ENCODE peak calls at places on chromosomes 1 and 21, in four cellular contexts. One of them, this sample, is unnamed.

GRCh38 chr1:198153804-198154203 is 3.0 kb upstream of the NEK7 start:
- DNase-seq in A549: no peak
- DNase-seq in K562: no peak
- DNase-seq in HepG2: no peak
- DNase-seq in this sample: no peak

GRCh38 chr1:26097696-26098095 is 13.9 kb upstream of the PDIK1L start:
- DNase-seq in A549: peak
- DNase-seq in K562: no peak
- DNase-seq in HepG2: no peak
- DNase-seq in this sample: no peak

GRCh38 chr1:218524986-218525385 is 179.8 kb downstream of the TGFB2 start:
- DNase-seq in A549: no peak
- DNase-seq in K562: no peak
- DNase-seq in HepG2: no peak
- DNase-seq in this sample: no peak

GRCh38 chr1:201366696-201367095 is 10.8 kb downstream of the TNNT2 start:
- DNase-seq in A549: no peak
- DNase-seq in K562: no peak
- DNase-seq in HepG2: no peak
- DNase-seq in this sample: no peak

GRCh38 chr1:15550573-15550972 is 23.9 kb downstream of the DNAJC16 start:
- DNase-seq in HepG2: no peak
- DNase-seq in K562: no peak
- DNase-seq in A549: no peak
- DNase-seq in this sample: no peak

GRCh38 chr1:8424539-8425116 is 106.7 kb downstream of the SLC45A1 start:
- DNase-seq in K562: no peak
- DNase-seq in A549: peak
- DNase-seq in HepG2: no peak
- DNase-seq in this sample: peak

GRCh38 chr1:11147371-11147770 is 41.8 kb upstream of the ANGPTL7 start:
- DNase-seq in HepG2: no peak
- DNase-seq in K562: no peak
- DNase-seq in A549: no peak
- DNase-seq in this sample: no peak

GRCh38 chr21:44914176-44914874 is 6.4 kb downstream of the ITGB2 start:
- DNase-seq in A549: no peak
- DNase-seq in K562: no peak
- DNase-seq in HepG2: peak
- DNase-seq in this sample: no peak

GRCh38 chr1:87717167-87717670 is 388.5 kb downstream of the LMO4 start:
- DNase-seq in K562: no peak
- DNase-seq in A549: no peak
- DNase-seq in HepG2: no peak
- DNase-seq in this sample: no peak

GRCh38 chr21:24844672-24845071 is 762.6 kb downstream of the MRPL39 start:
- DNase-seq in HepG2: no peak
- DNase-seq in A549: no peak
- DNase-seq in K562: no peak
- DNase-seq in this sample: no peak

GRCh38 chr1:150024156-150024555 is 13.6 kb upstream of the OTUD7B start:
- DNase-seq in HepG2: no peak
- DNase-seq in K562: no peak
- DNase-seq in A549: no peak
- DNase-seq in this sample: no peak

GRCh38 chr1:230189276-230190183 is 122.5 kb downstream of the GALNT2 start:
- DNase-seq in K562: no peak
- DNase-seq in HepG2: no peak
- DNase-seq in A549: no peak
- DNase-seq in this sample: no peak

GRCh38 chr1:23083714-23084480 is 64.6 kb downstream of the KDM1A start:
- DNase-seq in HepG2: no peak
- DNase-seq in K562: no peak
- DNase-seq in A549: no peak
- DNase-seq in this sample: no peak

GRCh38 chr1:6904476-6905170 is 119.4 kb downstream of the CAMTA1 start:
- DNase-seq in K562: no peak
- DNase-seq in A549: no peak
- DNase-seq in HepG2: no peak
- DNase-seq in this sample: no peak

GRCh38 chr21:45076245-45076661 is 1.9 kb downstream of the ADARB1 start:
- DNase-seq in HepG2: peak
- DNase-seq in K562: no peak
- DNase-seq in A549: no peak
- DNase-seq in this sample: no peak

GRCh38 chr1:170664828-170665617 is 1.1 kb downstream of the PRRX1 start:
- DNase-seq in K562: no peak
- DNase-seq in A549: peak
- DNase-seq in HepG2: no peak
- DNase-seq in this sample: peak

GRCh38 chr1:116299248-116299647 is 73.8 kb upstream of the ATP1A1 start:
- DNase-seq in HepG2: no peak
- DNase-seq in K562: no peak
- DNase-seq in A549: no peak
- DNase-seq in this sample: no peak

GRCh38 chr1:65163193-65163805 is 15.3 kb downstream of the AK4 start:
- DNase-seq in A549: no peak
- DNase-seq in K562: no peak
- DNase-seq in HepG2: no peak
- DNase-seq in this sample: no peak

GRCh38 chr1:185520188-185520935 is 203.3 kb upstream of the IVNS1ABP start:
- DNase-seq in K562: no peak
- DNase-seq in A549: peak
- DNase-seq in HepG2: no peak
- DNase-seq in this sample: no peak

DNA sequence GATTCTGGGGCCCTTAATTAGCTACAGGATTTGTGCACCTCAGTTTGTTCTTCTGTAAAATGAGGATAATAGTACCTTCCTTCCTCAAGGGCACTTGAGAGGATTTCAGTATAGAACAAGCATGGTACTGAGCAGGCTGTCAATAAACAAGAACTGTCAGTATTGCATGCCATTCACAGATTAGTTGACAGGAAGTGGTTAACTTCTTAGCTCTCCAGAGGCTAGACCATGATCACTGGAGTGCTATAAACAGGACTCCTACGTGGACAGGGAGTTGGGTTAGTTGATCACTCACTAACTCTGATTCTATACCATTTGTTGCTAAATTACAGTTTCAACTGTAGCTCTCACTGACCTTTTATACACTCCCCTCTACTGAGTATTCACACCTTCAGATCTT is 126.2 kb upstream of the DAB1 start:
- DNase-seq in HepG2: no peak
- DNase-seq in A549: no peak
- DNase-seq in K562: no peak
- DNase-seq in this sample: no peak
- TF ChIP-seq HMGXB4 in HepG2: no peak
- TF ChIP-seq HMGXB4 in A549: no peak
- TF ChIP-seq HMGXB4 in K562: no peak
- TF ChIP-seq HMGXB4 in this sample: no peak

GRCh38 chr21:41709166-41709565 is 57.7 kb downstream of the RIPK4 start:
- DNase-seq in A549: no peak
- DNase-seq in HepG2: no peak
- DNase-seq in K562: no peak
- DNase-seq in this sample: no peak
- TF ChIP-seq HMGXB4 in A549: no peak
- TF ChIP-seq HMGXB4 in HepG2: no peak
- TF ChIP-seq HMGXB4 in K562: no peak
- TF ChIP-seq HMGXB4 in this sample: no peak

GRCh38 chr1:36351222-36351977 is 28.0 kb upstream of the EVA1B start:
- DNase-seq in HepG2: no peak
- DNase-seq in K562: no peak
- DNase-seq in A549: peak
- DNase-seq in this sample: no peak

GRCh38 chr1:36352141-36352909 is 28.9 kb upstream of the EVA1B start:
- DNase-seq in HepG2: peak
- DNase-seq in K562: no peak
- DNase-seq in A549: no peak
- DNase-seq in this sample: no peak

GRCh38 chr1:36349839-36350238 is 26.4 kb upstream of the EVA1B start:
- DNase-seq in K562: no peak
- DNase-seq in A549: no peak
- DNase-seq in HepG2: no peak
- DNase-seq in this sample: no peak

GRCh38 chr1:36349241-36349671 is 25.8 kb upstream of the EVA1B start:
- DNase-seq in A549: no peak
- DNase-seq in HepG2: peak
- DNase-seq in K562: no peak
- DNase-seq in this sample: no peak

GRCh38 chr1:36350659-36351171 is 27.3 kb upstream of the EVA1B start:
- DNase-seq in K562: no peak
- DNase-seq in HepG2: no peak
- DNase-seq in A549: peak
- DNase-seq in this sample: no peak
- TF ChIP-seq HMGXB4 in K562: no peak
- TF ChIP-seq HMGXB4 in HepG2: no peak
- TF ChIP-seq HMGXB4 in A549: no peak
- TF ChIP-seq HMGXB4 in this sample: no peak

GRCh38 chr1:35546614-35547013 is 10.6 kb downstream of the KIAA0319L start:
- DNase-seq in A549: no peak
- DNase-seq in K562: no peak
- DNase-seq in HepG2: no peak
- DNase-seq in this sample: no peak

GRCh38 chr1:35539824-35540261 is 17.4 kb downstream of the KIAA0319L start:
- DNase-seq in K562: no peak
- DNase-seq in A549: no peak
- DNase-seq in HepG2: no peak
- DNase-seq in this sample: no peak

GRCh38 chr1:35539073-35539823 is 18.0 kb downstream of the KIAA0319L start:
- DNase-seq in K562: no peak
- DNase-seq in HepG2: no peak
- DNase-seq in A549: no peak
- DNase-seq in this sample: no peak

GRCh38 chr1:35544976-35545375 is 12.2 kb downstream of the KIAA0319L start:
- DNase-seq in HepG2: peak
- DNase-seq in K562: peak
- DNase-seq in A549: peak
- DNase-seq in this sample: peak
- TF ChIP-seq HMGXB4 in HepG2: no peak
- TF ChIP-seq HMGXB4 in K562: no peak
- TF ChIP-seq HMGXB4 in A549: no peak
- TF ChIP-seq HMGXB4 in this sample: no peak

GRCh38 chr1:174656409-174657059 is 208.8 kb downstream of the GPR52 start:
- DNase-seq in A549: no peak
- DNase-seq in HepG2: no peak
- DNase-seq in K562: no peak
- DNase-seq in this sample: no peak

GRCh38 chr1:174654553-174654952 is 206.8 kb downstream of the GPR52 start:
- DNase-seq in K562: no peak
- DNase-seq in A549: no peak
- DNase-seq in HepG2: no peak
- DNase-seq in this sample: no peak

GRCh38 chr1:174660476-174660875 is 212.7 kb downstream of the GPR52 start:
- DNase-seq in A549: no peak
- DNase-seq in K562: no peak
- DNase-seq in HepG2: no peak
- DNase-seq in this sample: no peak

GRCh38 chr1:174659823-174660222 is 212.1 kb downstream of the GPR52 start:
- DNase-seq in K562: no peak
- DNase-seq in A549: no peak
- DNase-seq in HepG2: peak
- DNase-seq in this sample: no peak
- TF ChIP-seq HMGXB4 in K562: no peak
- TF ChIP-seq HMGXB4 in A549: no peak
- TF ChIP-seq HMGXB4 in HepG2: no peak
- TF ChIP-seq HMGXB4 in this sample: no peak

DNA sequence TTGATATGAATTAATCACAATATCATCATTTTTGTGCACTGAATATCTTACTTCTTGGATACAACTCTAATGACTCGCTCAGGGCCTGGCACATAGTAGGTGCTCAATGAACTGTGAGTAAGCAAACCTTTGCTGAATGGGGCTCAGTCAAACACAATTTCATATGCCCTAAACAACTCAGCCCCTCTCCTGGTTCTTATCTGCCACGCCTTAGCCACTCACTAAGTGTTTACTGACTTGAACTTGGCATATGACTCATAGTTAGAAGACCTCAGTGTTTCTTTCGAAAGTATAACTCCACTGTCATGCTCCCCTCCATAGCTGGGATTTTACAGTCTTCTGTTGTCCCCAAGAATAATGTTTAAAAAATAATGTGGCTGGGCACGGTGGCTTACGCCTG is 4.8 kb upstream of the IFNLR1 start:
- DNase-seq in K562: no peak
- DNase-seq in A549: peak
- DNase-seq in HepG2: no peak
- DNase-seq in this sample: no peak
- TF ChIP-seq HMGXB4 in K562: no peak
- TF ChIP-seq HMGXB4 in A549: no peak
- TF ChIP-seq HMGXB4 in HepG2: no peak
- TF ChIP-seq HMGXB4 in this sample: no peak

This sample was measured in WTC11.